ENCODE peak calls at places on chromosomes 11 and 22, in six cellular contexts. H is stomach, M is transverse colon, N is Panc1, W is GM12891, Y is spleen. T is an unnamed sample.

GRCh38 chr11:10716122-10716521 is 22.6 kb upstream of the IRAG1 start:
- DNase-seq in H (no peak), M (no peak), N (no peak), W (no peak), Y (no peak), T (no peak)

GRCh38 chr11:49208006-49208721 is at the start of gene FOLH1:
- DNase-seq in H (no peak), M (no peak), N (no peak), W (peak), Y (peak), T (peak)

GRCh38 chr11:10978189-10978588 is 120.3 kb upstream of the ZBED5 start:
- DNase-seq in H (no peak), M (no peak), N (no peak), W (no peak), Y (no peak), T (no peak)

GRCh38 chr22:33883561-33883960 is 36.7 kb downstream of the LARGE1 start:
- DNase-seq in H (no peak), M (no peak), N (no peak), W (no peak), Y (no peak), T (no peak)

GRCh38 chr22:17832665-17833064 is 58.4 kb upstream of the BID start:
- DNase-seq in H (no peak), M (peak), N (no peak), W (no peak), Y (no peak), T (no peak)

GRCh38 chr11:3927129-3927796 is 71.8 kb downstream of the STIM1 start:
- DNase-seq in H (no peak), M (no peak), N (no peak), W (no peak), Y (no peak), T (no peak)

GRCh38 chr11:45662665-45663485 is 2.5 kb downstream of the CHST1 start:
- DNase-seq in H (no peak), M (no peak), N (no peak), W (no peak), Y (peak), T (peak)

GRCh38 chr11:2641623-2642022 is 58.2 kb downstream of the KCNQ1OT1 start:
- DNase-seq in H (no peak), M (no peak), N (no peak), W (no peak), Y (no peak), T (no peak)

GRCh38 chr22:26744892-26745808 is 87.8 kb downstream of the MIAT start:
- DNase-seq in H (no peak), M (peak), N (no peak), W (no peak), Y (no peak), T (no peak)

GRCh38 chr11:10387209-10388083 is 67.6 kb upstream of the AMPD3 start:
- DNase-seq in H (no peak), M (peak), N (no peak), W (no peak), Y (no peak), T (no peak)

GRCh38 chr11:46345881-46346484 is 1.3 kb upstream of the DGKZ start:
- DNase-seq in H (no peak), M (no peak), N (no peak), W (no peak), Y (peak), T (no peak)

GRCh38 chr22:29129644-29130201 is 56.9 kb downstream of the KREMEN1 start:
- DNase-seq in H (no peak), M (no peak), N (no peak), W (no peak), Y (no peak), T (no peak)

GRCh38 chr11:84720706-84721402 is 906.3 kb downstream of the DLG2 start:
- DNase-seq in H (no peak), M (peak), N (no peak), W (no peak), Y (peak), T (peak)

GRCh38 chr11:23789938-23790371 is 706.9 kb upstream of the LUZP2 start:
- DNase-seq in H (peak), M (peak), N (no peak), W (no peak), Y (no peak), T (no peak)

GRCh38 chr22:35292786-35293185 is 6.9 kb upstream of the TOM1 start:
- DNase-seq in H (no peak), M (no peak), N (no peak), W (no peak), Y (no peak), T (no peak)

GRCh38 chr22:40531951-40532900 is 104.3 kb downstream of the MRTFA start:
- DNase-seq in H (no peak), M (no peak), N (no peak), W (no peak), Y (no peak), T (no peak)

GRCh38 chr22:46331496-46331895 is 4.0 kb upstream of the TRMU start:
- DNase-seq in H (no peak), M (no peak), N (no peak), W (no peak), Y (peak), T (no peak)

GRCh38 chr11:128506999-128507591 is 80.3 kb downstream of the ETS1 start:
- DNase-seq in H (peak), M (peak), N (no peak), W (no peak), Y (no peak), T (peak)

GRCh38 chr11:16963316-16963876 is 50.8 kb downstream of the PLEKHA7 start:
- DNase-seq in H (no peak), M (no peak), N (no peak), W (no peak), Y (no peak), T (no peak)

GRCh38 chr22:35684270-35684700 is 33.4 kb upstream of the APOL5 start:
- DNase-seq in H (no peak), M (no peak), N (no peak), W (no peak), Y (no peak), T (peak)

GRCh38 chr22:39593061-39593930 is 22.7 kb downstream of the CACNA1I start:
- DNase-seq in H (no peak), M (no peak), N (no peak), W (no peak), Y (no peak), T (no peak)

GRCh38 chr11:1162153-1162497 is 4.4 kb downstream of the MUC5AC start:
- DNase-seq in H (no peak), M (no peak), N (no peak), W (no peak), Y (no peak), T (no peak)

GRCh38 chr11:3920148-3920852 is 64.8 kb downstream of the STIM1 start:
- DNase-seq in H (peak), M (peak), N (no peak), W (no peak), Y (no peak), T (no peak)

GRCh38 chr11:112163875-112164521 is at the start of gene IL18:
- DNase-seq in H (peak), M (peak), N (peak), W (no peak), Y (peak), T (peak)

GRCh38 chr11:2441171-2441570 is 3.1 kb downstream of the TRPM5 start:
- DNase-seq in H (no peak), M (peak), N (no peak), W (no peak), Y (peak), T (no peak)

GRCh38 chr11:47220401-47220821 is 5.6 kb downstream of the DDB2 start:
- DNase-seq in H (no peak), M (no peak), N (peak), W (no peak), Y (no peak), T (no peak)

GRCh38 chr11:87428266-87428665 is 390.5 kb downstream of the TMEM135 start:
- DNase-seq in H (no peak), M (no peak), N (no peak), W (no peak), Y (no peak), T (no peak)

GRCh38 chr11:72321381-72321996 is 77.5 kb upstream of the PHOX2A start:
- DNase-seq in H (no peak), M (no peak), N (no peak), W (no peak), Y (no peak), T (peak)

DNA sequence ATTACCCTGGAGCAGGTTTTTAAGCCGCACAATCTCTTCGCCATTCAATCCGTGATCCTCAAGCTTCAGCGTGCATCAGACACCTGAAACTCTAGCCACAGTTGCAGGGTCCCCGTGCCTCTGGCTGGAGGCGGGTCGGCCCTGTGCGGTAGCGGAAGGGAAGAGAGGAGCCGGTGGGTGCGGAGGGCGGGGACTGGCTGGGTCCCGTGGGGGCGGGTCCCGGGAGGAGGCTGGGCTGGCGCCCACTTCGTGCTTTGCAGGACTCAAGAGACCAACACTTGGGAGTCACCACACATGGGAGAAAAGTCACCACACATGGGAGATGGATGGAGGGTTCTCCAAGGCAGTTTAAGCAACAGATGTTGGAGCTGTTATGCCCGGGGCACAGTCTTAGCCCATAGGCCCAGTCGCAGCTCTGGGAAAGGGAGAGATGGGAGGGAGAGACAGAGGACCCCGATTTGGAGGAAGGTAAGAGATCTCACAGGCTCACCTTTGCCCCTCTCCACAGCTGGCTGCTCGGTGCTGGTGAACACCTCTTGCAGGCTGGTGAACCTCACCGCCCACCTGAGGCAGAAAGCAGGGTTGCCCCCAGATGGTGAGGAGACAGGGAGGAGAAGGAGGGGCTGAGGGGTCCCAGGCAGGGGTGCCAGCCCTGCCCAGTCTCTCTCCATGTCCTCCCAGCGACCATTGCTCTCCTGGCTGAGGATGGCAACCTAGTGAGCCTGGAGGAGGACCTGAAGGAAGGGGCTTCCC is 965 bp downstream of the C22orf15 start:
- DNase-seq in H (no peak), M (no peak), N (no peak), W (peak), Y (peak), T (peak)
- TF ChIP-seq POLR2AphosphoS5 in H (no peak), M (no peak), N (no peak), W (no peak), Y (peak), T (peak)

DNA sequence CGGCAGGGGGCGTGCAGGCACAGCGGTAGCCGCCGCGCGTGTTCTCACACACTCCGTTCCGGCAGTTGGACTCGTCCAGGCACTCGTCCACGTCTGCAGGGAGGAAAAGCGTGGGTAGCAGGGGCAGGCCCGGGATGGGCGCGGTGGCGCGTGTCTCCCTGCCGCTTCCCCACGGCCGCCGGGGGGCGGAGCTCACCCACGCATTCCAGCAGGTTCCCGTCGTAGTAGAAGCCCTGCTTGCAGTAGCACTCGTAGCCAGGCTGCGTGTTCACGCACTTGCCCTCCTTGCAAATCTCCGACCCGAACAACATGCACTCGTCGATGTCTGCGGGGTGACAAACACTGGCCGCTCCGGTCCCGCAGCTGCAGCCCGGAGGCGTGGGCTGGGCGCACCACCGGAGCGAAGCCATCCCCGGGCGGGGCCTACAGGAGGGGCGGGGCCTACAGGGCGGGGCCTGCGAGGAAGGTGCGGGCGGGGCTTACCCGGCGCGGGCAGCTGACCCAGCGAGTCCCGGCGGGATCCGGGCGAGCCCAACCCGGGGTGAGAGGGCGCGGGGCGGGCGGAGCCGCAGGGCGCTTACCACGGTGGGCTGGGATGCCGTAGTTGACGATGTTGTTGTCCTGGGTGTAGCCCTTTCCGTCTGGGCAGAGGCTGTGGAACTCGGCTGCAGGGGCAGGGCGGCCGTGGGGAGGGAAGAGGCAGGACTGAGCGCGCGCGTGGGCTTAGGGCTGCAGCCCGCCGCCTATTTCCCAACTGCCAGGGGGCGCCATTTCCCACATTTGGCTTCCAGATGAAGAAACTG is 15.6 kb downstream of the SCYL1 start:
- DNase-seq in H (peak), M (peak), N (no peak), W (peak), Y (peak), T (peak)
- TF ChIP-seq POLR2AphosphoS5 in H (peak), M (peak), N (peak), W (peak), Y (peak), T (peak)

GRCh38 chr11:77027275-77027674 is 6.9 kb upstream of the B3GNT6 start:
- DNase-seq in H (no peak), M (no peak), N (no peak), W (no peak), Y (no peak), T (no peak)

GRCh38 chr11:77020751-77021150 is 13.4 kb upstream of the B3GNT6 start:
- DNase-seq in H (no peak), M (no peak), N (no peak), W (no peak), Y (no peak), T (no peak)

GRCh38 chr11:77026743-77027142 is 7.5 kb upstream of the B3GNT6 start:
- DNase-seq in H (no peak), M (no peak), N (no peak), W (no peak), Y (no peak), T (no peak)

GRCh38 chr11:77026236-77026635 is 8.0 kb upstream of the B3GNT6 start:
- DNase-seq in H (no peak), M (no peak), N (no peak), W (no peak), Y (no peak), T (no peak)

DNA sequence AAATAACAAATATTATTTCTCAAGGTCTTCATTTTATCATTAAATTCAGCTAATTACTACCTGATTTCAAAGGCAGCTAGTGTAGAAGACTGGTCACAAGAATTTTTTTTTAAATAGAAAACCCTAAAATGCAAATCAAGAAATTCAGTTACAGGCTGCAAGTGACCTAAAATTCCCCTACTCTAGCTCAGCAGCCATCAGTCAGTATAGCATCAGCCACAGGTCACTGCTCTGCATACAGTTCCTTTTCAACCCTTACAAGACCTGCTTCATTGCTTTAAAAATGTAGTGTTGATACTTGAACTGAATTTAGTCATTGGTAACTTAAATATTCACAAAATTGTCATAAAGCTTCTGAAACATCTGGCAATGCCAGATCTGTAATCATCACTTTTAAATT is 9.5 kb upstream of the B3GNT6 start:
- DNase-seq in H (no peak), M (no peak), N (no peak), W (no peak), Y (no peak), T (no peak)
- TF ChIP-seq POLR2AphosphoS5 in H (no peak), M (no peak), N (no peak), W (no peak), Y (no peak), T (no peak)

GRCh38 chr11:103596323-103596722 is 440.1 kb upstream of the DDI1 start:
- DNase-seq in H (no peak), M (no peak), N (no peak), W (no peak), Y (no peak), T (no peak)
- TF ChIP-seq POLR2AphosphoS5 in H (no peak), M (no peak), N (no peak), W (no peak), Y (no peak), T (no peak)

DNA sequence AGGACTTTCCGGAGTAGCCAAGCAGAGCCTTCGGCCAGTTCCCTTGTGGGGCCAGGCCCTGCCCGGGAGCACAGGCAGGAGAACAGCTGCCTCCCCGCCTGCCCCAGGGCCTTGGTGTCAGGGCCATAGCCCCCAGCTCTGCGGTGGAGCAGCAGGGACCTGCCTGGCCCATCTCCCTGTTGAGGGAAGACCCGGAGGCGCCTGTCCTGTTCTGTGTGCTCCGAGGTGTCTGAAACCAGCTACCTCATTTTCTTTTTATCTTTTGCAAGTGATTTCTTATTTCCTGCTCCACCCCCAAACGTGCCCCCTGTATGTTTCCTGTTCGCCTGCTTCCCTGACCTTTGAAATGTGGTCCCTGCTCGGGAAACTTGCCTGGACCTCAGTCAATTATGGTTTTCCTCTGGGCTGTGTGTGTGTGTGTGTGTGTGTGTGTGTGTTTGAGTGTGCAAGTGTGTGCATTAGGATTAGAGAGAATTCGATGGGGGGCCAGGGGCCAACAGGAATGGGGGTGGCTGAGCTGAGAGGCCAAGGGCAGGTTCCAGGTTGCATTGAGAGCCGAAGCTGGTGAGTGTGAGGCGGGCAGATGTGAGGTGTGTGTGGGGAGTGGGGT is 19.1 kb downstream of the LRP5 start:
- DNase-seq in H (no peak), M (peak), N (no peak), W (no peak), Y (no peak), T (no peak)
- TF ChIP-seq POLR2AphosphoS5 in H (no peak), M (no peak), N (no peak), W (no peak), Y (peak), T (no peak)

GRCh38 chr22:50262460-50262911 is 1.0 kb upstream of the MAPK12 start:
- DNase-seq in H (no peak), M (no peak), N (no peak), W (no peak), Y (no peak), T (no peak)

GRCh38 chr22:50259302-50259701 is 2.2 kb downstream of the MAPK12 start:
- DNase-seq in H (no peak), M (no peak), N (no peak), W (no peak), Y (no peak), T (no peak)

GRCh38 chr22:50260434-50260800 is 1.1 kb downstream of the MAPK12 start:
- DNase-seq in H (no peak), M (no peak), N (no peak), W (no peak), Y (no peak), T (no peak)

GRCh38 chr22:50261615-50262459 is at the start of gene MAPK12:
- DNase-seq in H (no peak), M (no peak), N (no peak), W (peak), Y (no peak), T (peak)

GRCh38 chr22:50260801-50261614 is 475 bp downstream of the MAPK12 start:
- DNase-seq in H (peak), M (no peak), N (no peak), W (peak), Y (no peak), T (peak)
- TF ChIP-seq POLR2AphosphoS5 in H (no peak), M (no peak), N (no peak), W (no peak), Y (peak), T (no peak)

GRCh38 chr11:66632952-66633351 is 5.6 kb upstream of the RBM4 start:
- DNase-seq in H (no peak), M (no peak), N (no peak), W (no peak), Y (no peak), T (no peak)

GRCh38 chr11:66636411-66636810 is 2.1 kb upstream of the RBM4 start:
- DNase-seq in H (no peak), M (no peak), N (no peak), W (no peak), Y (no peak), T (no peak)

GRCh38 chr11:66629356-66629755 is 9.1 kb upstream of the RBM4 start:
- DNase-seq in H (no peak), M (no peak), N (no peak), W (no peak), Y (no peak), T (no peak)

GRCh38 chr11:66628061-66628603 is 10.4 kb upstream of the RBM4 start:
- DNase-seq in H (no peak), M (no peak), N (no peak), W (no peak), Y (no peak), T (no peak)

DNA sequence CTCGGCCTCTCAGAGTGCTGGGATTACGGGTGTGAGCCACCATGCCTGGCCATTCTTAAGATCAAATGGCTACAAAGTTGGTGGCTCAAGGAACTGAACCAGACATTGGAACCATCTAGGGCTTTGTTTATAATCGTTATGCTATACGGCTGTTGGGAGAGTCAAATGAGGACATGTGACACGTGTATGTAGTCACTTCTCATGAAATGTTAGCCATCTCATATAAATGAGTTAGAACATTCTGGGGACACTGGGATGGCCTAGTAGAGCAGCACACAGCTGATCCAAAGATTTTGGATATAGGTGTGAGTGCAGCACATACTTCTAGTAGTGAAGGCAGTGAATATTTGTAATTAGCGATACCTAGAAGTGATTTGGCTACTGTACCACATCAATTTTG is 6.6 kb upstream of the RBM4 start:
- DNase-seq in H (no peak), M (no peak), N (no peak), W (no peak), Y (no peak), T (no peak)
- TF ChIP-seq POLR2AphosphoS5 in H (no peak), M (no peak), N (no peak), W (peak), Y (no peak), T (no peak)

T was measured in GM23338.